ENCODE peak calls at places on chromosomes 16 and 17, in six cellular contexts. A, P, N, Y, X and F are unnamed samples.

GRCh38 chr17:75547091-75547490 is 21.6 kb downstream of the LLGL2 start:
- DNase-seq in A (no peak), P (no peak), N (no peak), Y (no peak), X (no peak), F (no peak)

GRCh38 chr16:72927199-72928088 is 120.5 kb downstream of the ZFHX3 start:
- DNase-seq in A (no peak), P (no peak), N (peak), Y (peak), X (no peak), F (no peak)

GRCh38 chr17:56943505-56944125 is 17.2 kb downstream of the COIL start:
- DNase-seq in A (no peak), P (no peak), N (no peak), Y (no peak), X (no peak), F (no peak)

GRCh38 chr17:81735181-81736102 is 23.4 kb downstream of the SLC25A10 start:
- DNase-seq in A (no peak), P (no peak), N (no peak), Y (no peak), X (no peak), F (peak)

GRCh38 chr17:18959071-18959844 is 7.3 kb downstream of the SLC5A10 start:
- DNase-seq in A (no peak), P (no peak), N (no peak), Y (peak), X (no peak), F (no peak)

GRCh38 chr17:5560361-5560988 is 23.8 kb downstream of the NLRP1 start:
- DNase-seq in A (no peak), P (no peak), N (no peak), Y (no peak), X (no peak), F (no peak)

GRCh38 chr17:48723555-48724239 is 712 bp downstream of the PRAC2 start:
- DNase-seq in A (peak), P (no peak), N (no peak), Y (no peak), X (no peak), F (no peak)

GRCh38 chr17:65208753-65209152 is 71.6 kb downstream of the RGS9 start:
- DNase-seq in A (no peak), P (no peak), N (no peak), Y (no peak), X (no peak), F (no peak)

GRCh38 chr17:2406903-2407790 is 6.3 kb upstream of the MNT start:
- DNase-seq in A (no peak), P (no peak), N (peak), Y (no peak), X (peak), F (no peak)

GRCh38 chr16:75382611-75383010 is 50.7 kb downstream of the CFDP1 start:
- DNase-seq in A (no peak), P (no peak), N (no peak), Y (no peak), X (no peak), F (no peak)

GRCh38 chr16:86863609-86864008 is 285.3 kb downstream of the FOXL1 start:
- DNase-seq in A (no peak), P (no peak), N (no peak), Y (no peak), X (no peak), F (no peak)

GRCh38 chr17:58377005-58377660 is 25.1 kb upstream of the SUPT4H1 start:
- DNase-seq in A (no peak), P (no peak), N (no peak), Y (no peak), X (peak), F (no peak)

GRCh38 chr17:17314501-17315071 is 11.4 kb downstream of the NT5M start:
- DNase-seq in A (no peak), P (no peak), N (no peak), Y (no peak), X (no peak), F (no peak)

GRCh38 chr16:57532251-57532625 is 4.1 kb downstream of the CCDC102A start:
- DNase-seq in A (no peak), P (no peak), N (no peak), Y (peak), X (no peak), F (peak)
- H3K9ac ChIP-seq in A (no peak), P (no peak), N (no peak), Y (no peak), X (no peak), F (peak)

GRCh38 chr17:41943492-41943891 is 13.1 kb downstream of the ODAD4 start:
- DNase-seq in A (no peak), P (no peak), N (no peak), Y (no peak), X (no peak), F (peak)

GRCh38 chr17:41941158-41941557 is 10.7 kb downstream of the ODAD4 start:
- DNase-seq in A (no peak), P (no peak), N (no peak), Y (no peak), X (no peak), F (no peak)

GRCh38 chr17:41942626-41943025 is 12.2 kb downstream of the ODAD4 start:
- DNase-seq in A (no peak), P (no peak), N (no peak), Y (no peak), X (no peak), F (no peak)

GRCh38 chr17:41948747-41949460 is 17.7 kb upstream of the CNP start:
- DNase-seq in A (no peak), P (no peak), N (no peak), Y (no peak), X (no peak), F (no peak)

GRCh38 chr17:41944943-41945342 is 14.5 kb downstream of the ODAD4 start:
- DNase-seq in A (no peak), P (no peak), N (no peak), Y (no peak), X (no peak), F (no peak)
- H2AFZ ChIP-seq in A (no peak), P (no peak), N (no peak), Y (no peak), X (no peak), F (no peak)

DNA sequence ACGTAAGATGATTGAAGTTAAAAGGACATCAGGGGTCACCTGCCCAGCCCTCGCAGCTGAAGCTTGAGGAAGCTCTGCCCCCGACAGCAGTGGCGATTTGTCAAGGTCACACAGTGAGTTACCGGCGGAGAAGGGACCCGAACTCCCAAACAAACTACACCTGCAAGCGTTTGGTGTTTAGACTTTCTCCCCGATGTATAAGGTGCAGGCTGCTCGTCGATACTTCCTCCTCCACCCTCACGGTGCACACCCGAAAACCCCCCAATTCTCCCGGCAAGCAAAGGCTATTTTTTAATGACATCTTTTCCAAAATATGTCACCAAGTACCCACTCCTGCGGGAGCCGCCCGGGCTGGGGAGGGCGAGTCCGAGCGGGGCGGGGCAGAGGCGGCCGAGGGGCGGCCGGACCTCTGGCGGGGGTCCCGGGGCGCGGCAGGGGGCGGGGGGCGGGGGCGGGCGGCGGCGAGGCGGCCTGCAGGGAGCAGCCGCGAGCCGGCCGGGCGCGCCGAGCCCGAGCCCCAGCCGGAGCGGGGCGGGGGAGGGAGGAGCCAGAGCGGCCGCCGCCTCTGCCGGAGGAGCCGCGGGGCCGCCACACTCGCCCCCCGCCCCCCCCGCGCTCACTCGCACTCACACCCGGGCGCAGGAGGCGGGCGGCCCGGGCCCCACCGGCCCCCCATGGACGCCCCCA is at the start of gene THRA:
- DNase-seq in A (peak), P (no peak), N (no peak), Y (peak), X (no peak), F (peak)
- H3K9ac ChIP-seq in A (peak), P (peak), N (peak), Y (peak), X (peak), F (peak)

DNA sequence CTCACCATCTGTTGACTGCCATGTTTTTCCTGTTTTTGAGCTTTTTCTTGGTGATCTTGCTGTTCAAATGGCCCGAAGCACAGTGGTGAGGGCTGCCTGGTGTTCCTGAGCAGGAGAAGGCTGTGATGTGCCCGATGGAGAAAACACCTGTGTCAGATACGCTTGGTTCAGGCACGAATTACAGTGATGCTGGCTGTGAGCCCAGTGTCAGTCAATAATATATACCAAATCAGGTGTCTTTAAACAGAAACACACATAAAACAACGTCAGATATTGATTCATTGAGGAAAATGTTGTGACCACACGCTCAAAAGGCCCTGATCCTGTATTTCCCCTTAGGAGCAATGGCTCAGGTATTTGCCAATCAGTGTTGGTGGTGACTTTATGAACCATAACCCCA is 111.7 kb downstream of the SDR42E1 start:
- DNase-seq in A (no peak), P (no peak), N (no peak), Y (no peak), X (no peak), F (no peak)
- H2AFZ ChIP-seq in A (no peak), P (no peak), N (no peak), Y (no peak), X (no peak), F (no peak)